ENCODE peak calls at places on chromosome 16, in four cellular contexts. R is breast epithelium, B is vagina, Z is prostate gland. U is an unnamed sample. For H3K4me1, the result is how much of the 10 kb centered on the place peaks cover.

GRCh38 chr16:84513111-84514065 is 8.9 kb upstream of the MEAK7 start:
- DNase-seq in R (no peak), Z (no peak), B (no peak), U (no peak)

GRCh38 chr16:46746821-46747776 is 1.0 kb downstream of the MYLK3 start:
- DNase-seq in R (no peak), Z (no peak), B (no peak), U (no peak)

GRCh38 chr16:50068550-50068949 is 2.8 kb downstream of the HEATR3 start:
- DNase-seq in Z (no peak), R (no peak), B (no peak), U (no peak)

GRCh38 chr16:84592718-84593117 is 25.2 kb downstream of the COTL1 start:
- DNase-seq in R (no peak), Z (no peak), B (no peak), U (peak)

GRCh38 chr16:82082543-82083244 is 47.6 kb downstream of the HSD17B2 start:
- DNase-seq in Z (no peak), B (no peak), R (no peak), U (no peak)

GRCh38 chr16:13298676-13299075 is 397.3 kb downstream of the SHISA9 start:
- DNase-seq in Z (no peak), R (no peak), B (no peak), U (no peak)

GRCh38 chr16:25192096-25192495 is 24.7 kb upstream of the AQP8 start:
- DNase-seq in R (no peak), Z (no peak), B (no peak), U (no peak)

GRCh38 chr16:75042423-75043174 is 43.8 kb downstream of the ZNRF1 start:
- DNase-seq in Z (no peak), R (no peak), B (no peak), U (no peak)

GRCh38 chr16:12757546-12757945 is 46.1 kb downstream of the CPPED1 start:
- DNase-seq in Z (no peak), B (no peak), R (no peak), U (peak)

GRCh38 chr16:31135535-31136286 is at the start of gene PRSS8:
- DNase-seq in R (peak), Z (peak), B (no peak), U (peak)

GRCh38 chr16:11350531-11351335 is 5.5 kb downstream of the RMI2 start:
- DNase-seq in R (no peak), Z (no peak), B (no peak), U (no peak)

GRCh38 chr16:15665107-15665506 is 15.1 kb downstream of the NDE1 start:
- DNase-seq in Z (no peak), R (no peak), B (no peak), U (no peak)

GRCh38 chr16:84024854-84025253 is 17.7 kb downstream of the SLC38A8 start:
- DNase-seq in Z (no peak), B (no peak), R (no peak), U (no peak)

GRCh38 chr16:23254338-23254737 is 47.8 kb upstream of the SCNN1B start:
- DNase-seq in B (no peak), R (peak), Z (no peak), U (no peak)

GRCh38 chr16:48047273-48047672 is 108.5 kb downstream of the ABCC12 start:
- DNase-seq in B (no peak), R (no peak), Z (no peak), U (no peak)

GRCh38 chr16:49260956-49261530 is 20.6 kb downstream of the CBLN1 start:
- DNase-seq in B (peak), R (no peak), Z (no peak), U (no peak)

GRCh38 chr16:86534779-86535605 is 20.0 kb downstream of the MTHFSD start:
- DNase-seq in Z (no peak), R (no peak), B (no peak), U (no peak)

GRCh38 chr16:10525214-10525825 is 55.1 kb downstream of the EMP2 start:
- DNase-seq in Z (peak), R (no peak), B (no peak), U (no peak)

GRCh38 chr16:50675686-50676610 is 5.2 kb downstream of the SNX20 start:
- DNase-seq in B (no peak), R (peak), Z (peak), U (no peak)

GRCh38 chr16:30764816-30765465 is 2.8 kb downstream of the RNF40 start:
- DNase-seq in B (no peak), Z (no peak), R (no peak), U (no peak)

GRCh38 chr16:50671644-50672260 is 9.4 kb downstream of the SNX20 start:
- DNase-seq in Z (no peak), B (no peak), R (no peak), U (no peak)

GRCh38 chr16:84511821-84512220 is 7.4 kb upstream of the MEAK7 start:
- DNase-seq in Z (no peak), B (no peak), R (no peak), U (no peak)

GRCh38 chr16:63737633-63738032 is 1384.2 kb downstream of the CDH11 start:
- DNase-seq in R (no peak), B (no peak), Z (no peak), U (no peak)

GRCh38 chr16:54847207-54847606 is 83.5 kb upstream of the IRX5 start:
- DNase-seq in B (no peak), R (peak), Z (peak), U (no peak)

GRCh38 chr16:59702531-59702930 is 968.4 kb upstream of the GOT2 start:
- DNase-seq in Z (no peak), R (no peak), B (no peak), U (no peak)

GRCh38 chr16:75703341-75703740 is 2.1 kb upstream of the DUXB start:
- DNase-seq in Z (no peak), B (no peak), R (no peak), U (no peak)

GRCh38 chr16:51383909-51384308 is 232.8 kb upstream of the SALL1 start:
- DNase-seq in B (no peak), R (no peak), Z (no peak), U (no peak)

GRCh38 chr16:30187971-30188561 is 4.7 kb downstream of the CORO1A start:
- DNase-seq in R (no peak), B (no peak), Z (no peak), U (no peak)

GRCh38 chr16:22189473-22190168 is 16.5 kb upstream of the EEF2K start:
- DNase-seq in Z (peak), R (peak), B (no peak), U (peak)

GRCh38 chr16:85146922-85147651 is 34.8 kb upstream of the CIBAR2 start:
- DNase-seq in B (no peak), Z (no peak), R (no peak), U (no peak)

GRCh38 chr16:64092284-64092683 is 1029.6 kb downstream of the CDH11 start:
- DNase-seq in Z (no peak), B (no peak), R (no peak), U (no peak)

GRCh38 chr16:31327675-31328225 is 27.2 kb upstream of the ITGAX start:
- DNase-seq in Z (no peak), B (no peak), R (no peak), U (no peak)

GRCh38 chr16:54102888-54103866 is 183.4 kb downstream of the IRX3 start:
- DNase-seq in R (no peak), Z (no peak), B (no peak), U (no peak)

GRCh38 chr16:27449434-27450188 is 47.6 kb downstream of the IL21R start:
- DNase-seq in B (no peak), R (no peak), Z (no peak), U (no peak)

GRCh38 chr16:70713342-70713741 is 27.5 kb upstream of the MTSS2 start:
- DNase-seq in Z (no peak), R (no peak), B (no peak), U (no peak)

GRCh38 chr16:30005341-30006094 is 5.3 kb downstream of the DOC2A start:
- DNase-seq in B (no peak), R (no peak), Z (no peak), U (no peak)

GRCh38 chr16:54602666-54603065 is 316.1 kb upstream of the IRX3 start:
- DNase-seq in Z (no peak), R (no peak), B (no peak), U (no peak)

GRCh38 chr16:50114357-50115129 is 38.6 kb upstream of the TENT4B start:
- DNase-seq in B (no peak), Z (no peak), R (no peak), U (no peak)

GRCh38 chr16:28839899-28840298 is 6.2 kb downstream of the TUFM start:
- DNase-seq in B (no peak), Z (no peak), R (no peak), U (no peak)
- TF ChIP-seq POLR2A in B (no peak), Z (no peak), R (no peak), U (no peak)

DNA sequence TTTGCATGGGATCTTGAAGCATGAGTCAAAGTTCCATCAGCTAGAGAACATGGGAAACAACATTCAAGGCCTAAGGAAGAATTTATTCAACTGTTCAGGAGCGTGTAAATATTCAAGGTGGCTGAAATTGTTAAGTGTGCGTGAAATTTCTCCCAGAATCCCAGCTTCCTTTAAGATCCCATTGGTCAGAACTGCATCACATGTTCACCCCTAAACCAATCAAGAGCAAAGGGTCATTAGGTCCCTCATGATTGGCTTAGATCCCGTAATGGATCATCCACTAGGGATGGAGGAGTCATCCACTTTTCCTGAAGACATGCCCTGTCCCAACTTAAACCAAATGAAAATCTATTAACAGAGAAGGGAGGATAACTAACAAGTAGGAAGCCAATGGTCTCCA is 201.6 kb downstream of the TMEM114 start:
- DNase-seq in Z (no peak), R (no peak), B (no peak), U (no peak)
- H3K4me1 ChIP-seq in Z (under half), R (under half), B (under half), U (under half)

DNA sequence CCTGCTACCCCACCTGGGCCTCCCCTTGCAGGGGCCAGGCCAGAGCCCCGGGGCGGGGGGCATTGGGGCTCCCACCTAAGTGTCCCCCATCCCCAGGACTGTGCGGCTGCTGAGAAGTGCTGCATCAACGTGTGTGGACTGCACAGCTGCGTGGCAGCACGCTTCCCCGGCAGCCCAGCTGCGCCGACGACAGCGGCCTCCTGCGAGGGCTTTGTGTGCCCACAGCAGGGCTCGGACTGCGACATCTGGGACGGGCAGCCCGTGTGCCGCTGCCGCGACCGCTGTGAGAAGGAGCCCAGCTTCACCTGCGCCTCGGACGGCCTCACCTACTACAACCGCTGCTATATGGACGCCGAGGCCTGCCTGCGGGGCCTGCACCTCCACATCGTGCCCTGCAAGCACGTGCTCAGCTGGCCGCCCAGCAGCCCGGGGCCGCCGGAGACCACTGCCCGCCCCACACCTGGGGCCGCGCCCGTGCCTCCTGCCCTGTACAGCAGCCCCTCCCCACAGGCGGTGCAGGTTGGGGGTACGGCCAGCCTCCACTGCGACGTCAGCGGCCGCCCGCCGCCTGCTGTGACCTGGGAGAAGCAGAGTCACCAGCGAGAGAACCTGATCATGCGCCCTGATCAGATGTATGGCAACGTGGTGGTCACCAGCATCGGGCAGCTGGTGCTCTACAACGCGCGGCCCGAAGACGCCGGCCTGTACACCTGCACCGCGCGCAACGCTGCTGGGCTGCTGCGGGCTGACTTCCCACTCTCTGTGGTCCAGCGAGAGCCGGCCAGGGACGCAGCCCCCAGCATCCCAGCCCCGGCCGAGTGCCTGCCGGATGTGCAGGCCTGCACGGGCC is 1.9 kb downstream of the WFIKKN1 start:
- DNase-seq in R (no peak), B (no peak), Z (no peak), U (no peak)
- TF ChIP-seq POLR2A in R (no peak), B (no peak), Z (no peak), U (no peak)

GRCh38 chr16:1094601-1095449 is 1.2 kb downstream of the C1QTNF8 start:
- DNase-seq in B (no peak), R (no peak), Z (no peak), U (no peak)
- H3K4me1 ChIP-seq in B (under half), R (under half), Z (under half), U (under half)

DNA sequence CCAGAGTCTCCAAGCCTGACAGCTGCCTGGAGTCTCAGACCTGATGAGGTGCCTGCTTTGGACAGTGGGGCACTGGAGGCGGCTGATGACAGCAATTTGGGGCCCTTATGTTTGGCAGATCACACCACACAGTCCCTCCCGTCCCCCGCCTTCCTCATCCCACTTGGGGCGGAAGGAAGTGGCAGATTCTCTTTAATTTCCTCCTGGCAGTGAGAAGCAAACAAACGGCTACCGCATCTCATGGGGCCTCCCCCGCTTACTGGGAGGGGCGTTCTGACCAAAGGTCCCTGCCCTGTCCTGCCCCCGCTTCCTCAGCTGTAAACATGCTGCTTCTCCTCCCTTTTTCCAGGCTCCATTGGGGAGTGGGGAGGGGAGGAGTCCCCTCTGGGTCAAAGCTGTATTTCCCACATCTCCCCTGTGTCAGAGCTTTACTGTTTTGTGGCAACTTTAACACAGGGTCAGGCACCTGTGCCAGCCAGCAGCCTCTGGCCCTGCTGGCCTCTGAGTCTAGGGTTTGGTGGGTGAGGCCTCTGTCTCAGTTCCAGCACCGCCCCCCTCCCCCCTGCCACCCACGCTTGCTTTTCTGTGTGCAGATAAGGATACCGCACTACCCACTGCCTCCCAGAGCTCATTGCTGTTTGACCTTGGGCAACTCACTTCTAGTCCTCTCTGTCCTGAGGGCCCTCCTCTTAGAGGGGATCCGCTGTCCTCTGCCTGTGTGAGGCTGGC is 5.4 kb upstream of the NFATC3 start:
- DNase-seq in R (peak), Z (no peak), B (no peak), U (peak)
- TF ChIP-seq POLR2A in R (no peak), Z (no peak), B (no peak), U (no peak)

GRCh38 chr16:14497245-14498082 is 132.6 kb downstream of the PARN start:
- DNase-seq in R (no peak), B (no peak), Z (no peak), U (no peak)
- H3K4me1 ChIP-seq in R (under half), B (under half), Z (under half), U (under half)

GRCh38 chr16:4651842-4652241 is 27.2 kb downstream of the MGRN1 start:
- DNase-seq in R (no peak), Z (no peak), B (no peak), U (no peak)

GRCh38 chr16:4649744-4650442 is 25.3 kb downstream of the MGRN1 start:
- DNase-seq in R (no peak), B (no peak), Z (no peak), U (no peak)

GRCh38 chr16:4647661-4647965 is 23.0 kb downstream of the MGRN1 start:
- DNase-seq in R (no peak), B (no peak), Z (no peak), U (no peak)

GRCh38 chr16:4648917-4649316 is 24.3 kb downstream of the MGRN1 start:
- DNase-seq in Z (no peak), B (no peak), R (no peak), U (no peak)

DNA sequence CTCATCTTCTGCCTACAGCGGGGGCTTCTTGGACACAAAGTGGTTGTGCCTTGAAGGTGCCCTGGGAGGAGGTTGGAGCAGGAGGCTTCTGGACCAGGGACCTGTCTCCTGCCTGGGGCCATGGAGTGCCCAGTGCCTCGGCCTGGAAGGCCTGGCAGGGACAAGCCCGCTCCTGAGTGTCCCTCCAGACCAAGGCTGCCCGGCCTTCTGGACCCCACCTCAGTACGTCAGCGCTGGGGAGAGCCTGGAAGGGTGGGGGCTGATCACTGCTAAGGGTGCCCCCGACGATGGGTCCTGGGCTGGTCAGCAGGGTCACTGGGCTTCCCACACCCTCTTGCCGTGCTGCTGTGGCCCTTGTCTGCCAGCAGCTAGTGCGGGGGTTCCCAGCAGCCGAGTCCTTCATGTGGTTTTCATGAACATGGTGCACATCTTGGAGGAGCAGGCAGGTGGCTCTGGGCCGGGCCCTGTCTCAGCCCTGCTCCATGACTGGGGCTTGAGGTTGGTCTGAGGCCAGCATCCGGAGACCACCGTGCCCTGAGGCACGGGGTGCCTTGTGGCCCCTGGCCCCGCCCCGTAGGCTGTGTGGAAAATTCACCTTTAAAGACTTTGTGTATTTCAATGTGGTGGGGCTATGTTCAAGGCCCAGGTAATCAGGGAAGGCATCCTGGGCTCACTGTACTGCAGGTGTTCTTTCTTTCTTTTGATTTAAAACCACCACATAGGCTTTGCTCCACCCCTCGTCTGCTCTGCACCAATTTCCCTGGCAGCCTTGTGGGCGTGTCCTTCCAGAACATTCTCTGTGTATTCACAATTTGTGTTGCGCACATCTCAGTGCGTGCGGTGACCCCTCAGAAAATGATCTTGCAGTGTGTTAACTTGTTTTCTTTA is 22.4 kb downstream of the MGRN1 start:
- DNase-seq in Z (no peak), R (no peak), B (no peak), U (no peak)
- TF ChIP-seq POLR2A in Z (no peak), R (no peak), B (no peak), U (no peak)

GRCh38 chr16:87854053-87854906 is 15.0 kb downstream of the SLC7A5 start:
- DNase-seq in R (no peak), Z (no peak), B (no peak), U (peak)

GRCh38 chr16:87854907-87855683 is 14.2 kb downstream of the SLC7A5 start:
- DNase-seq in R (no peak), B (no peak), Z (no peak), U (no peak)

GRCh38 chr16:87855852-87856715 is 13.2 kb downstream of the SLC7A5 start:
- DNase-seq in Z (peak), B (no peak), R (peak), U (peak)

GRCh38 chr16:87853411-87854052 is 15.8 kb downstream of the SLC7A5 start:
- DNase-seq in B (no peak), R (peak), Z (peak), U (peak)

DNA sequence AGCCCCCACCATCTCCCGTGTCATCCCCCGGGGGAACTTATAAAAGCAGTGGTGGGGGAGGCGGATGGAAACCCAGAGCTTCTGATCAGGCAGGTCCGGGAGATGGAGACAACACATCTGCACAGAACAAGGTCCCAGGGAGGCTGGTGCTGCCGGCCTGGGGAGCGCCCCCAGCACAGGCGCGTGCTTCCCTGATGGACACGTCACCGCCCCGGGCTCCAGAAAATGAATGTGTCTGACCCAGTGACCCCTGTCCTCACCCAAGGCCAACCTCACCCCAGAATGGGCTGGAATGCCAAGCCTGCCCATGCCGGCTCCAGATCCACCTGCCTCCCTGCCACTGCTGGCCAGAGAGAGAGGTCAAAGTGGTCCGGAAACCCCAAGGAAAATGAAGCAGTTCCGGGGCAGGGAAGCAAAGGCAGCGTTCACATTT is 12.5 kb downstream of the SLC7A5 start:
- DNase-seq in Z (no peak), R (no peak), B (no peak), U (no peak)
- H3K4me1 ChIP-seq in Z (under half), R (under half), B (half or more), U (under half)